ENCODE peak calls at places on chromosomes 12 and 14, in five cellular contexts. One of them, this sample, is unnamed.

GRCh38 chr14:103501921-103502669 is 20.5 kb downstream of the CKB start:
- DNase-seq in H9: no peak
- DNase-seq in keratinocyte: no peak
- DNase-seq in GM06990: no peak
- DNase-seq in foreskin fibroblast: no peak
- DNase-seq in this sample: no peak

GRCh38 chr12:1566449-1567135 is 27.8 kb downstream of the FBXL14 start:
- DNase-seq in H9: no peak
- DNase-seq in keratinocyte: no peak
- DNase-seq in GM06990: no peak
- DNase-seq in foreskin fibroblast: no peak
- DNase-seq in this sample: no peak

GRCh38 chr14:34826661-34827060 is 48.5 kb downstream of the BAZ1A start:
- DNase-seq in H9: no peak
- DNase-seq in keratinocyte: no peak
- DNase-seq in GM06990: no peak
- DNase-seq in foreskin fibroblast: peak; percentile 48
- DNase-seq in this sample: no peak

GRCh38 chr14:23056257-23056955 is 914 bp downstream of the CDH24 start:
- DNase-seq in H9: peak; percentile 87
- DNase-seq in keratinocyte: peak; percentile 58
- DNase-seq in GM06990: peak; percentile 67
- DNase-seq in foreskin fibroblast: peak; percentile 57
- DNase-seq in this sample: peak; percentile 64

GRCh38 chr12:92144631-92145480 is 790 bp downstream of the BTG1 start:
- DNase-seq in H9: peak; percentile 45
- DNase-seq in keratinocyte: no peak
- DNase-seq in GM06990: peak; percentile 65
- DNase-seq in foreskin fibroblast: peak; percentile 67
- DNase-seq in this sample: no peak

GRCh38 chr14:94008234-94008633 is 11.1 kb downstream of the CCDC197 start:
- DNase-seq in H9: no peak
- DNase-seq in keratinocyte: no peak
- DNase-seq in GM06990: no peak
- DNase-seq in foreskin fibroblast: no peak
- DNase-seq in this sample: no peak

GRCh38 chr14:53325176-53325806 is 172.2 kb upstream of the DDHD1 start:
- DNase-seq in H9: no peak
- DNase-seq in keratinocyte: no peak
- DNase-seq in GM06990: no peak
- DNase-seq in foreskin fibroblast: no peak
- DNase-seq in this sample: no peak

GRCh38 chr14:58919262-58919661 is 269.2 kb upstream of the DAAM1 start:
- DNase-seq in H9: no peak
- DNase-seq in keratinocyte: no peak
- DNase-seq in GM06990: no peak
- DNase-seq in foreskin fibroblast: no peak
- DNase-seq in this sample: no peak

GRCh38 chr12:88934163-88934747 is 354.0 kb upstream of the KITLG start:
- DNase-seq in H9: no peak
- DNase-seq in keratinocyte: no peak
- DNase-seq in GM06990: no peak
- DNase-seq in foreskin fibroblast: no peak
- DNase-seq in this sample: no peak

GRCh38 chr12:3247596-3248270 is 170.6 kb downstream of the TSPAN9 start:
- DNase-seq in H9: no peak
- DNase-seq in keratinocyte: no peak
- DNase-seq in GM06990: no peak
- DNase-seq in foreskin fibroblast: no peak
- DNase-seq in this sample: no peak

GRCh38 chr12:104712477-104712876 is 245.6 kb downstream of the SLC41A2 start:
- DNase-seq in H9: no peak
- DNase-seq in keratinocyte: no peak
- DNase-seq in GM06990: no peak
- DNase-seq in foreskin fibroblast: no peak
- DNase-seq in this sample: no peak

GRCh38 chr12:87086118-87086891 is 830.1 kb upstream of the MGAT4C start:
- DNase-seq in H9: no peak
- DNase-seq in keratinocyte: no peak
- DNase-seq in GM06990: no peak
- DNase-seq in foreskin fibroblast: no peak
- DNase-seq in this sample: no peak

GRCh38 chr12:68358532-68359485 is 26.6 kb upstream of the MDM1 start:
- DNase-seq in H9: peak; percentile 58
- DNase-seq in keratinocyte: no peak
- DNase-seq in GM06990: peak; percentile 29
- DNase-seq in foreskin fibroblast: peak; percentile 64
- DNase-seq in this sample: no peak

GRCh38 chr14:53519137-53519536 is 366.0 kb upstream of the DDHD1 start:
- DNase-seq in H9: no peak
- DNase-seq in keratinocyte: no peak
- DNase-seq in GM06990: no peak
- DNase-seq in foreskin fibroblast: peak; percentile 51
- DNase-seq in this sample: no peak

GRCh38 chr12:128069359-128069997 is 197.5 kb upstream of the TMEM132C start:
- DNase-seq in H9: peak; percentile 63
- DNase-seq in keratinocyte: no peak
- DNase-seq in GM06990: no peak
- DNase-seq in foreskin fibroblast: peak; percentile 20
- DNase-seq in this sample: no peak

GRCh38 chr14:71021347-71022014 is 114.2 kb downstream of the PCNX1 start:
- DNase-seq in H9: no peak
- DNase-seq in keratinocyte: no peak
- DNase-seq in GM06990: no peak
- DNase-seq in foreskin fibroblast: peak; percentile 71
- DNase-seq in this sample: no peak

GRCh38 chr12:25249951-25250738 is 584 bp downstream of the KRAS start:
- DNase-seq in H9: peak; percentile 54
- DNase-seq in keratinocyte: no peak
- DNase-seq in GM06990: peak; percentile 50
- DNase-seq in foreskin fibroblast: peak; percentile 4
- DNase-seq in this sample: peak; percentile 63

GRCh38 chr12:1573960-1574862 is 20.2 kb downstream of the FBXL14 start:
- DNase-seq in H9: no peak
- DNase-seq in keratinocyte: no peak
- DNase-seq in GM06990: no peak
- DNase-seq in foreskin fibroblast: no peak
- DNase-seq in this sample: no peak

GRCh38 chr12:113800201-113800600 is 165.9 kb downstream of the RBM19 start:
- DNase-seq in H9: no peak
- DNase-seq in keratinocyte: no peak
- DNase-seq in GM06990: no peak
- DNase-seq in foreskin fibroblast: no peak
- DNase-seq in this sample: no peak
- TF ChIP-seq CTCF in H9: no peak
- TF ChIP-seq CTCF in keratinocyte: no peak
- TF ChIP-seq CTCF in GM06990: no peak
- TF ChIP-seq CTCF in foreskin fibroblast: no peak
- TF ChIP-seq CTCF in this sample: no peak

DNA sequence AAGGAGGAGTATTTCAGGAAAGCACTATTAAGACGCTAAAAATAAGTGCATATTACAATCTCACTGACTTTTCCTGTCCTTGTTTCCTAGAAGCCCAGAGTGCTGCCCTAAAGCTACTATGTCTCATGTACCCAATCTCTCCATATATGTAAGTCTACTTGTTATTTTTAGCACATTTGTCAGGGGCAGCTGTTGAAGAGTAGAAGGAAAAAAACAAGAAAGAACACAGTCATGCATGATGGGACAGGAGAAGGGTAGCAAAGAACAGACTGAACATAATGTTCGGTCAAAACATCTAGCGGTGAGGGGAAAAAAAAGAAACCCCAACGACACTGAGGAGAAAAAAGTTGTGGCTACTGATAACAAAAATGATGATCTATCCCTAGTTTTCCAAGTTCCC is 14.3 kb downstream of the YBX3 start:
- DNase-seq in H9: no peak
- DNase-seq in keratinocyte: no peak
- DNase-seq in GM06990: no peak
- DNase-seq in foreskin fibroblast: no peak
- DNase-seq in this sample: no peak
- TF ChIP-seq CTCF in H9: no peak
- TF ChIP-seq CTCF in keratinocyte: no peak
- TF ChIP-seq CTCF in GM06990: no peak
- TF ChIP-seq CTCF in foreskin fibroblast: no peak
- TF ChIP-seq CTCF in this sample: no peak

GRCh38 chr12:124553862-124554428 is 13.5 kb downstream of the NCOR2 start:
- DNase-seq in H9: no peak
- DNase-seq in keratinocyte: no peak
- DNase-seq in GM06990: no peak
- DNase-seq in foreskin fibroblast: no peak
- DNase-seq in this sample: no peak
- TF ChIP-seq CTCF in H9: no peak
- TF ChIP-seq CTCF in keratinocyte: no peak
- TF ChIP-seq CTCF in GM06990: no peak
- TF ChIP-seq CTCF in foreskin fibroblast: no peak
- TF ChIP-seq CTCF in this sample: no peak

DNA sequence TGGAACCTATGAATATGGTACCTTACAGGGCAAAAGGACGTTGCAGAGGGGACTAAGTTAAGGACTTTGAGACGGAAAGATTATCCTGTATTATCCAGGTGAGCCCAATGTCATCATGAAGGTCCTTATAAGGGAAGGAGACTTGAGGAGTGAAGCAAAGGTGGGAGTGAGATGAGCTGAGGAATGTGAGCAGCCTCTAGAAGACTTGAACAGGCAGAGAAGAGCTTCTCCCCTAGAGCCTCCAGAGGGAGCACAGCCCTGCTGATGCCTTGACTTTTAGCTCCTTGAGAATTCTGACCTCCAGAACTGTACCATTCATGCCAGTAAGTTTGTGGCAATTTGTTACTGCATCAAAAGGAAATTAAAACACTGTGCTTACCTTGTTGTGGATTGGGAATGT is 41.8 kb upstream of the DCD start:
- DNase-seq in H9: peak; percentile 79
- DNase-seq in keratinocyte: no peak
- DNase-seq in GM06990: no peak
- DNase-seq in foreskin fibroblast: no peak
- DNase-seq in this sample: no peak
- TF ChIP-seq CTCF in H9: peak; percentile 70
- TF ChIP-seq CTCF in keratinocyte: peak; percentile 22
- TF ChIP-seq CTCF in GM06990: peak; percentile 49
- TF ChIP-seq CTCF in foreskin fibroblast: peak; percentile 19
- TF ChIP-seq CTCF in this sample: no peak

GRCh38 chr14:73953731-73954130 is 3.6 kb downstream of the COQ6 start:
- DNase-seq in H9: no peak
- DNase-seq in keratinocyte: no peak
- DNase-seq in GM06990: no peak
- DNase-seq in foreskin fibroblast: no peak
- DNase-seq in this sample: no peak

GRCh38 chr14:73955674-73956073 is 5.6 kb downstream of the COQ6 start:
- DNase-seq in H9: no peak
- DNase-seq in keratinocyte: no peak
- DNase-seq in GM06990: no peak
- DNase-seq in foreskin fibroblast: no peak
- DNase-seq in this sample: no peak

GRCh38 chr14:73944432-73945158 is 5.3 kb downstream of the FAM161B start:
- DNase-seq in H9: no peak
- DNase-seq in keratinocyte: no peak
- DNase-seq in GM06990: no peak
- DNase-seq in foreskin fibroblast: no peak
- DNase-seq in this sample: no peak

GRCh38 chr14:73945159-73945670 is 4.7 kb downstream of the FAM161B start:
- DNase-seq in H9: no peak
- DNase-seq in keratinocyte: no peak
- DNase-seq in GM06990: no peak
- DNase-seq in foreskin fibroblast: no peak
- DNase-seq in this sample: no peak

DNA sequence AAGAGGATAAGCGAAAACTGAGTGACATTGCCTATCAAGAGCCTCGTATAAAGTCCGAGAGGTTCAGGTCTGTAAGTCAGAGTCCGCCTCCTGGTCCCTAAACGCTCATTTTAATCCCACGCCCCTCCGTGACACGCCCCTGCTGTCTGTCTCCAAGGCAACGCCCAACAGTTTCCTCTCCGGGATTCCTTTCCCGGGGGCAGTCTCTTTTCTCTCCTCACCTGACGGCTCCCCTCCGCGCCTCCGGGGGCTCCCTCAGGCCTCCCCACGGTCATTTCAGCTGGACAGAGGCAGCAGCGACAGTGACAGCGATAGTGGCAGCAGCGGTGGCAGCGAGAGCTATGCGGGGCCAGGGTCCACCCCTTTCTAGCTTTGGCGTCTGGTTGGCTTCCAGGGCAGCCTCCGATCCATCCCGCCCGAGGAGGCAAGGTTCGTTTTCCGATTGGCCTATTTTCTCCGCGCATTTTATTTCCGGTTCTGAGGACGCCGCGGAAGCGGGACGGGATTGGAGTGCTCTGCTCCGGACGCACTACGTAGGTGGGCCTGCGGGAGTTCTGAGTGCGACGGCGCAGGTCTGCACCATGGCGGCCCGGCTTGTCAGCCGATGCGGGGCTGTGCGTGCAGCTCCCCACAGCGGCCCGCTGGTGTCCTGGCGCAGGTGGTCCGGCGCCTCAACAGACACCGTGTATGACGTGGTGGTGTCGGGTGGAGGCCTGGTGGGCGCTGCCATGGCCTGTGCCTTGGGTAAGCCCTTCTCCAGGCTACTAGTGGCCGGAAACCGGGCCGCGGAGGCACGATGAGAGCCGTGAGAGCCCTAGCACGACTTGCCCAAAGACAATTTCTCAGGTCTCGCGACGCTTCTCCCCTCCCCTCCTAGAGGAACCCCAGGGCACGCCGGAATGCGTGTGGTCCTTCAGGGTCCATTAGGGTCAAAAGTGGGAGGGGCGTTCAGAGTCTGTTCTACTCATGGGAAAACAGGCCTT is at the start of the genes COQ6 and FAM161B:
- DNase-seq in H9: peak; percentile 97
- DNase-seq in keratinocyte: peak; percentile 26
- DNase-seq in GM06990: peak; percentile 93
- DNase-seq in foreskin fibroblast: peak; percentile 95
- DNase-seq in this sample: peak; percentile 84
- TF ChIP-seq CTCF in H9: no peak
- TF ChIP-seq CTCF in keratinocyte: peak; percentile 38
- TF ChIP-seq CTCF in GM06990: peak; percentile 31
- TF ChIP-seq CTCF in foreskin fibroblast: no peak
- TF ChIP-seq CTCF in this sample: no peak